ENCODE peak calls at places on chromosomes 6 and 20, in six cellular contexts. S, E, F, Q, N and T are unnamed samples.

GRCh38 chr6:109861946-109862345 is 116.2 kb upstream of the GPR6 start:
- DNase-seq in S (no peak), E (no peak), F (no peak), Q (no peak), N (no peak), T (no peak)

GRCh38 chr20:57544838-57545564 is 15.9 kb upstream of the PCK1 start:
- DNase-seq in S (no peak), E (no peak), F (no peak), Q (no peak), N (peak; percentile 68), T (no peak)

GRCh38 chr6:52994789-52995078 is 350 bp downstream of the GSTA4 start:
- DNase-seq in S (peak; percentile 58), E (peak; percentile 32), F (peak; percentile 24), Q (no peak), N (peak; percentile 49), T (no peak)

GRCh38 chr20:41268402-41268801 is 49.1 kb downstream of the ZHX3 start:
- DNase-seq in S (no peak), E (no peak), F (no peak), Q (no peak), N (no peak), T (no peak)

GRCh38 chr6:168508903-168509302 is 67.9 kb downstream of the SMOC2 start:
- DNase-seq in S (no peak), E (no peak), F (no peak), Q (no peak), N (no peak), T (no peak)

GRCh38 chr6:40563111-40563510 is 24.1 kb downstream of the LRFN2 start:
- DNase-seq in S (no peak), E (no peak), F (no peak), Q (no peak), N (no peak), T (no peak)

GRCh38 chr20:37704955-37705354 is 11.1 kb downstream of the CTNNBL1 start:
- DNase-seq in S (no peak), E (no peak), F (no peak), Q (no peak), N (no peak), T (no peak)

GRCh38 chr20:45833883-45834796 is 541 bp downstream of the SNX21 start:
- DNase-seq in S (peak; percentile 69), E (peak; percentile 80), F (peak; percentile 85), Q (peak; percentile 30), N (peak; percentile 75), T (peak; percentile 92)

GRCh38 chr6:170439366-170440351 is 113.4 kb downstream of the PSMB1 start:
- DNase-seq in S (no peak), E (no peak), F (no peak), Q (no peak), N (no peak), T (peak; percentile 58)

GRCh38 chr20:18717062-18717461 is 96.5 kb upstream of the SCP2D1 start:
- DNase-seq in S (no peak), E (no peak), F (no peak), Q (no peak), N (no peak), T (no peak)

GRCh38 chr6:54801669-54802068 is 44.9 kb upstream of the FAM83B start:
- DNase-seq in S (no peak), E (no peak), F (no peak), Q (peak; percentile 3), N (no peak), T (no peak)

GRCh38 chr20:5072756-5073153 is 47.0 kb downstream of the PCNA start:
- DNase-seq in S (no peak), E (no peak), F (no peak), Q (no peak), N (no peak), T (no peak)

GRCh38 chr6:16061833-16062232 is 67.1 kb upstream of the MYLIP start:
- DNase-seq in S (no peak), E (no peak), F (no peak), Q (no peak), N (no peak), T (no peak)

GRCh38 chr6:134512946-134513345 is 195.0 kb upstream of the SGK1 start:
- DNase-seq in S (no peak), E (peak; percentile 62), F (no peak), Q (peak; percentile 27), N (no peak), T (no peak)

GRCh38 chr6:1049900-1050299 is 262.0 kb upstream of the FOXQ1 start:
- DNase-seq in S (no peak), E (no peak), F (no peak), Q (no peak), N (no peak), T (no peak)

GRCh38 chr20:17786221-17786718 is 86.5 kb downstream of the BANF2 start:
- DNase-seq in S (no peak), E (no peak), F (no peak), Q (no peak), N (no peak), T (no peak)

GRCh38 chr6:117354671-117355070 is 71.1 kb downstream of the ROS1 start:
- DNase-seq in S (no peak), E (no peak), F (no peak), Q (peak; percentile 15), N (no peak), T (no peak)

GRCh38 chr20:57622579-57623381 is 2.6 kb upstream of the ZBP1 start:
- DNase-seq in S (peak; percentile 59), E (peak; percentile 26), F (peak; percentile 57), Q (peak; percentile 61), N (peak; percentile 76), T (no peak)

GRCh38 chr6:144335914-144336313 is 50.8 kb downstream of the UTRN start:
- DNase-seq in S (no peak), E (no peak), F (no peak), Q (peak; percentile 38), N (no peak), T (no peak)

GRCh38 chr6:62613920-62614319 is 327.9 kb upstream of the KHDRBS2 start:
- DNase-seq in S (no peak), E (no peak), F (no peak), Q (no peak), N (no peak), T (no peak)

GRCh38 chr6:27502508-27503435 is 29.9 kb upstream of the ZNF184 start:
- DNase-seq in S (peak; percentile 47), E (peak; percentile 49), F (peak; percentile 51), Q (peak; percentile 84), N (peak; percentile 73), T (no peak)

GRCh38 chr20:59421089-59421488 is 120.7 kb downstream of the EDN3 start:
- DNase-seq in S (no peak), E (no peak), F (no peak), Q (no peak), N (no peak), T (no peak)
- TF ChIP-seq CTCF in S (no peak), E (no peak), F (no peak), Q (no peak), N (no peak), T (no peak)

GRCh38 chr6:116278853-116279231 is 888 bp downstream of the TSPYL1 start:
- DNase-seq in S (no peak), E (peak; percentile 67), F (no peak), Q (no peak), N (peak; percentile 52), T (peak; percentile 49)
- TF ChIP-seq CTCF in S (no peak), E (no peak), F (no peak), Q (no peak), N (no peak), T (no peak)

GRCh38 chr6:137845460-137845859 is 21.6 kb upstream of the TNFAIP3 start:
- DNase-seq in S (no peak), E (no peak), F (no peak), Q (peak; percentile 43), N (no peak), T (no peak)
- TF ChIP-seq CTCF in S (peak; percentile 8), E (no peak), F (no peak), Q (no peak), N (no peak), T (peak; percentile 75)

DNA sequence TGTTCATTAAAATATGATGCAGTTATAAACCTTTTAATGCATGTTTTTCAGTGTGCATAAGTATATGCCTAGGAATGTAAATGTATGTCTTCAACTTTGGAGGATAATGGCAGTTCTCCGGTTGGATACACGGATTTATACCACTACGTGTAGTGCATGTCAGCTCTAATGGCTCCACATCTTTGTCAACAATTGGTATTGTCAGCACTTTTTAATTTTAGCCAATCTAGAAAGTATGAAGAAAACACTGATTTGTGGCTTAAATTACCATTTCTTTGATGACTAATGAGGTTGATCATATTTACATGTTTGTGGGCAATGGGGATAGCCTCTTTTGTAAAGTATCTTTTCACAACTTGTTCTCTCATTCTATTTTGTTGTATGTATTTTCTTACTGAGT is 10.9 kb upstream of the RAB32 start:
- DNase-seq in S (no peak), E (no peak), F (no peak), Q (no peak), N (no peak), T (no peak)
- TF ChIP-seq CTCF in S (no peak), E (no peak), F (no peak), Q (no peak), N (no peak), T (no peak)

GRCh38 chr6:37435816-37436215 is 2.8 kb downstream of the CMTR1 start:
- DNase-seq in S (no peak), E (no peak), F (no peak), Q (peak; percentile 13), N (no peak), T (no peak)
- TF ChIP-seq CTCF in S (no peak), E (no peak), F (no peak), Q (no peak), N (no peak), T (peak; percentile 34)

GRCh38 chr6:4563877-4564276 is 212.3 kb upstream of the CDYL start:
- DNase-seq in S (no peak), E (no peak), F (no peak), Q (no peak), N (no peak), T (no peak)
- TF ChIP-seq CTCF in S (no peak), E (no peak), F (no peak), Q (no peak), N (no peak), T (no peak)

GRCh38 chr6:94251878-94252277 is 832.5 kb upstream of the EPHA7 start:
- DNase-seq in S (no peak), E (no peak), F (no peak), Q (no peak), N (no peak), T (no peak)

GRCh38 chr6:94254689-94255088 is 835.3 kb upstream of the EPHA7 start:
- DNase-seq in S (peak; percentile 33), E (no peak), F (no peak), Q (no peak), N (no peak), T (no peak)
- TF ChIP-seq CTCF in S (no peak), E (no peak), F (no peak), Q (no peak), N (no peak), T (peak; percentile 84)